ENCODE peak calls at places on chromosome 2, in five cellular contexts. One of them, this sample, is unnamed.

GRCh38 chr2:9430316-9431293 is 7.2 kb downstream of the CPSF3 start:
- DNase-seq in NCI-H446 treated with DMSO at 0.1 percent for 48 hours: no peak
- DNase-seq in foreskin melanocyte: no peak
- DNase-seq in hippocampal formation: no peak
- DNase-seq in endothelial cell: no peak
- DNase-seq in this sample: no peak

GRCh38 chr2:197356136-197356535 is 45.6 kb upstream of the ANKRD44 start:
- DNase-seq in NCI-H446 treated with DMSO at 0.1 percent for 48 hours: no peak
- DNase-seq in endothelial cell: no peak
- DNase-seq in foreskin melanocyte: no peak
- DNase-seq in hippocampal formation: no peak
- DNase-seq in this sample: peak

GRCh38 chr2:205752924-205753323 is 70.6 kb downstream of the NRP2 start:
- DNase-seq in foreskin melanocyte: no peak
- DNase-seq in hippocampal formation: no peak
- DNase-seq in endothelial cell: no peak
- DNase-seq in NCI-H446 treated with DMSO at 0.1 percent for 48 hours: no peak
- DNase-seq in this sample: no peak

GRCh38 chr2:196750977-196751631 is 48.4 kb downstream of the GTF3C3 start:
- DNase-seq in hippocampal formation: peak
- DNase-seq in NCI-H446 treated with DMSO at 0.1 percent for 48 hours: no peak
- DNase-seq in endothelial cell: peak
- DNase-seq in foreskin melanocyte: peak
- DNase-seq in this sample: peak

GRCh38 chr2:85926931-85927527 is 38.2 kb upstream of the ST3GAL5 start:
- DNase-seq in endothelial cell: no peak
- DNase-seq in foreskin melanocyte: no peak
- DNase-seq in hippocampal formation: no peak
- DNase-seq in NCI-H446 treated with DMSO at 0.1 percent for 48 hours: no peak
- DNase-seq in this sample: no peak

GRCh38 chr2:212770240-212770639 is 231.6 kb upstream of the ERBB4 start:
- DNase-seq in foreskin melanocyte: no peak
- DNase-seq in endothelial cell: no peak
- DNase-seq in hippocampal formation: no peak
- DNase-seq in NCI-H446 treated with DMSO at 0.1 percent for 48 hours: no peak
- DNase-seq in this sample: no peak

GRCh38 chr2:53559302-53559967 is 208.2 kb upstream of the CHAC2 start:
- DNase-seq in hippocampal formation: no peak
- DNase-seq in NCI-H446 treated with DMSO at 0.1 percent for 48 hours: no peak
- DNase-seq in endothelial cell: no peak
- DNase-seq in foreskin melanocyte: no peak
- DNase-seq in this sample: no peak

GRCh38 chr2:109089602-109090300 is 39.3 kb upstream of the SH3RF3 start:
- DNase-seq in hippocampal formation: no peak
- DNase-seq in foreskin melanocyte: no peak
- DNase-seq in endothelial cell: no peak
- DNase-seq in NCI-H446 treated with DMSO at 0.1 percent for 48 hours: no peak
- DNase-seq in this sample: no peak

GRCh38 chr2:11495844-11496271 is 29.9 kb upstream of the E2F6 start:
- DNase-seq in NCI-H446 treated with DMSO at 0.1 percent for 48 hours: no peak
- DNase-seq in hippocampal formation: no peak
- DNase-seq in foreskin melanocyte: no peak
- DNase-seq in endothelial cell: no peak
- DNase-seq in this sample: no peak

GRCh38 chr2:190904644-190905043 is 24.0 kb downstream of the GLS start:
- DNase-seq in NCI-H446 treated with DMSO at 0.1 percent for 48 hours: no peak
- DNase-seq in endothelial cell: no peak
- DNase-seq in hippocampal formation: no peak
- DNase-seq in foreskin melanocyte: no peak
- DNase-seq in this sample: no peak

GRCh38 chr2:175247159-175247558 is 65.6 kb upstream of the ATP5MC3 start:
- DNase-seq in endothelial cell: no peak
- DNase-seq in hippocampal formation: no peak
- DNase-seq in NCI-H446 treated with DMSO at 0.1 percent for 48 hours: no peak
- DNase-seq in foreskin melanocyte: no peak
- DNase-seq in this sample: no peak

GRCh38 chr2:160418853-160419252 is 74.8 kb downstream of the RBMS1 start:
- DNase-seq in endothelial cell: no peak
- DNase-seq in NCI-H446 treated with DMSO at 0.1 percent for 48 hours: no peak
- DNase-seq in hippocampal formation: no peak
- DNase-seq in foreskin melanocyte: no peak
- DNase-seq in this sample: no peak

GRCh38 chr2:2743164-2743571 is 412.1 kb upstream of the MYT1L start:
- DNase-seq in hippocampal formation: peak
- DNase-seq in NCI-H446 treated with DMSO at 0.1 percent for 48 hours: peak
- DNase-seq in foreskin melanocyte: no peak
- DNase-seq in endothelial cell: no peak
- DNase-seq in this sample: peak

GRCh38 chr2:230905448-230906430 is 19.3 kb downstream of the GPR55 start:
- DNase-seq in endothelial cell: no peak
- DNase-seq in NCI-H446 treated with DMSO at 0.1 percent for 48 hours: no peak
- DNase-seq in hippocampal formation: no peak
- DNase-seq in foreskin melanocyte: no peak
- DNase-seq in this sample: no peak

GRCh38 chr2:189409647-189410046 is 31.6 kb upstream of the WDR75 start:
- DNase-seq in foreskin melanocyte: no peak
- DNase-seq in NCI-H446 treated with DMSO at 0.1 percent for 48 hours: no peak
- DNase-seq in endothelial cell: no peak
- DNase-seq in hippocampal formation: no peak
- DNase-seq in this sample: no peak

GRCh38 chr2:219871396-219871795 is 244.0 kb downstream of the SLC4A3 start:
- DNase-seq in foreskin melanocyte: no peak
- DNase-seq in NCI-H446 treated with DMSO at 0.1 percent for 48 hours: no peak
- DNase-seq in hippocampal formation: no peak
- DNase-seq in endothelial cell: no peak
- DNase-seq in this sample: peak

GRCh38 chr2:181310967-181311366 is 146.2 kb upstream of the ITGA4 start:
- DNase-seq in foreskin melanocyte: no peak
- DNase-seq in endothelial cell: no peak
- DNase-seq in NCI-H446 treated with DMSO at 0.1 percent for 48 hours: no peak
- DNase-seq in hippocampal formation: no peak
- DNase-seq in this sample: no peak

GRCh38 chr2:129849559-129850160 is 129.8 kb upstream of the RAB6C start:
- DNase-seq in endothelial cell: no peak
- DNase-seq in NCI-H446 treated with DMSO at 0.1 percent for 48 hours: peak
- DNase-seq in hippocampal formation: peak
- DNase-seq in foreskin melanocyte: peak
- DNase-seq in this sample: peak

GRCh38 chr2:177842243-177842642 is 230.3 kb downstream of the PDE11A start:
- DNase-seq in foreskin melanocyte: no peak
- DNase-seq in NCI-H446 treated with DMSO at 0.1 percent for 48 hours: no peak
- DNase-seq in hippocampal formation: no peak
- DNase-seq in endothelial cell: no peak
- DNase-seq in this sample: no peak

GRCh38 chr2:137764638-137765037 is 199.6 kb upstream of the HNMT start:
- DNase-seq in foreskin melanocyte: no peak
- DNase-seq in endothelial cell: no peak
- DNase-seq in hippocampal formation: no peak
- DNase-seq in NCI-H446 treated with DMSO at 0.1 percent for 48 hours: no peak
- DNase-seq in this sample: no peak

GRCh38 chr2:173854840-173855239 is 110.3 kb downstream of the SP3 start:
- DNase-seq in NCI-H446 treated with DMSO at 0.1 percent for 48 hours: peak
- DNase-seq in foreskin melanocyte: no peak
- DNase-seq in endothelial cell: no peak
- DNase-seq in hippocampal formation: no peak
- DNase-seq in this sample: peak

GRCh38 chr2:27638023-27638637 is 9.3 kb downstream of the GPN1 start:
- DNase-seq in NCI-H446 treated with DMSO at 0.1 percent for 48 hours: no peak
- DNase-seq in foreskin melanocyte: no peak
- DNase-seq in hippocampal formation: no peak
- DNase-seq in endothelial cell: no peak
- DNase-seq in this sample: no peak

GRCh38 chr2:238286987-238287386 is 1.4 kb downstream of the PER2 start:
- DNase-seq in hippocampal formation: no peak
- DNase-seq in foreskin melanocyte: no peak
- DNase-seq in endothelial cell: no peak
- DNase-seq in NCI-H446 treated with DMSO at 0.1 percent for 48 hours: no peak
- DNase-seq in this sample: no peak

GRCh38 chr2:230865766-230866703 is 1.3 kb downstream of the ITM2C start:
- DNase-seq in endothelial cell: peak
- DNase-seq in foreskin melanocyte: no peak
- DNase-seq in hippocampal formation: peak
- DNase-seq in NCI-H446 treated with DMSO at 0.1 percent for 48 hours: no peak
- DNase-seq in this sample: peak

GRCh38 chr2:136381722-136382633 is 264.0 kb upstream of the CXCR4 start:
- DNase-seq in endothelial cell: no peak
- DNase-seq in NCI-H446 treated with DMSO at 0.1 percent for 48 hours: no peak
- DNase-seq in hippocampal formation: no peak
- DNase-seq in foreskin melanocyte: no peak
- DNase-seq in this sample: no peak

GRCh38 chr2:241065355-241065803 is 36.7 kb downstream of the MTERF4 start:
- DNase-seq in endothelial cell: no peak
- DNase-seq in hippocampal formation: no peak
- DNase-seq in NCI-H446 treated with DMSO at 0.1 percent for 48 hours: no peak
- DNase-seq in foreskin melanocyte: no peak
- DNase-seq in this sample: no peak

GRCh38 chr2:174492963-174493431 is 6.2 kb upstream of the GPR155 start:
- DNase-seq in endothelial cell: no peak
- DNase-seq in NCI-H446 treated with DMSO at 0.1 percent for 48 hours: no peak
- DNase-seq in foreskin melanocyte: no peak
- DNase-seq in hippocampal formation: no peak
- DNase-seq in this sample: no peak

GRCh38 chr2:157587576-157587975 is 41.1 kb downstream of the ACVR1C start:
- DNase-seq in hippocampal formation: peak
- DNase-seq in foreskin melanocyte: no peak
- DNase-seq in NCI-H446 treated with DMSO at 0.1 percent for 48 hours: no peak
- DNase-seq in endothelial cell: no peak
- DNase-seq in this sample: no peak

GRCh38 chr2:151757861-151758260 is 23.6 kb upstream of the NEB start:
- DNase-seq in endothelial cell: no peak
- DNase-seq in hippocampal formation: no peak
- DNase-seq in NCI-H446 treated with DMSO at 0.1 percent for 48 hours: no peak
- DNase-seq in foreskin melanocyte: no peak
- DNase-seq in this sample: no peak

GRCh38 chr2:130826419-130826818 is 10.3 kb upstream of the ARHGEF4 start:
- DNase-seq in hippocampal formation: no peak
- DNase-seq in endothelial cell: no peak
- DNase-seq in NCI-H446 treated with DMSO at 0.1 percent for 48 hours: no peak
- DNase-seq in foreskin melanocyte: no peak
- DNase-seq in this sample: no peak

GRCh38 chr2:3536682-3537632 is 17.6 kb upstream of the ADI1 start:
- DNase-seq in endothelial cell: peak
- DNase-seq in foreskin melanocyte: peak
- DNase-seq in NCI-H446 treated with DMSO at 0.1 percent for 48 hours: no peak
- DNase-seq in hippocampal formation: no peak
- DNase-seq in this sample: peak